ENCODE peak calls at places on chromosomes 1 and 21, in seven cellular contexts. One of them, this sample, is unnamed.

GRCh38 chr1:20586939-20587638 is 1.8 kb upstream of the CDA start:
- DNase-seq in GM12878: no peak
- DNase-seq in WTC11: no peak
- DNase-seq in stomach: no peak
- DNase-seq in astrocyte of the cerebellum: no peak
- DNase-seq in cardiac muscle cell: no peak
- DNase-seq in brain microvascular endothelial cell: no peak
- DNase-seq in this sample: no peak

GRCh38 chr1:204923209-204923608 is 52.5 kb downstream of the NFASC start:
- DNase-seq in GM12878: no peak
- DNase-seq in WTC11: peak; percentile 33
- DNase-seq in stomach: no peak
- DNase-seq in astrocyte of the cerebellum: no peak
- DNase-seq in cardiac muscle cell: no peak
- DNase-seq in brain microvascular endothelial cell: no peak
- DNase-seq in this sample: no peak

GRCh38 chr1:67679691-67680090 is 5.3 kb upstream of the GADD45A start:
- DNase-seq in GM12878: no peak
- DNase-seq in WTC11: no peak
- DNase-seq in stomach: no peak
- DNase-seq in astrocyte of the cerebellum: no peak
- DNase-seq in cardiac muscle cell: no peak
- DNase-seq in brain microvascular endothelial cell: peak; percentile 63
- DNase-seq in this sample: no peak

GRCh38 chr1:17195731-17196130 is 9.2 kb upstream of the PADI1 start:
- DNase-seq in GM12878: no peak
- DNase-seq in WTC11: no peak
- DNase-seq in stomach: no peak
- DNase-seq in astrocyte of the cerebellum: no peak
- DNase-seq in cardiac muscle cell: no peak
- DNase-seq in brain microvascular endothelial cell: no peak
- DNase-seq in this sample: no peak

GRCh38 chr1:150257624-150258274 is at the start of gene CA14:
- DNase-seq in GM12878: no peak
- DNase-seq in WTC11: peak; percentile 65
- DNase-seq in stomach: no peak
- DNase-seq in astrocyte of the cerebellum: no peak
- DNase-seq in cardiac muscle cell: no peak
- DNase-seq in brain microvascular endothelial cell: no peak
- DNase-seq in this sample: no peak

GRCh38 chr1:226686440-226687436 is 52.3 kb downstream of the ITPKB start:
- DNase-seq in GM12878: no peak
- DNase-seq in WTC11: no peak
- DNase-seq in stomach: no peak
- DNase-seq in astrocyte of the cerebellum: no peak
- DNase-seq in cardiac muscle cell: no peak
- DNase-seq in brain microvascular endothelial cell: no peak
- DNase-seq in this sample: no peak

GRCh38 chr1:158120254-158120653 is 60.4 kb upstream of the CD1D start:
- DNase-seq in GM12878: no peak
- DNase-seq in WTC11: no peak
- DNase-seq in stomach: no peak
- DNase-seq in astrocyte of the cerebellum: no peak
- DNase-seq in cardiac muscle cell: no peak
- DNase-seq in brain microvascular endothelial cell: no peak
- DNase-seq in this sample: no peak

GRCh38 chr1:176576670-176577069 is 113.7 kb downstream of the PAPPA2 start:
- DNase-seq in GM12878: no peak
- DNase-seq in WTC11: no peak
- DNase-seq in stomach: no peak
- DNase-seq in astrocyte of the cerebellum: no peak
- DNase-seq in cardiac muscle cell: no peak
- DNase-seq in brain microvascular endothelial cell: no peak
- DNase-seq in this sample: no peak

GRCh38 chr1:241391926-241392710 is 35.1 kb upstream of the RGS7 start:
- DNase-seq in GM12878: no peak
- DNase-seq in WTC11: no peak
- DNase-seq in stomach: no peak
- DNase-seq in astrocyte of the cerebellum: no peak
- DNase-seq in cardiac muscle cell: no peak
- DNase-seq in brain microvascular endothelial cell: no peak
- DNase-seq in this sample: no peak

GRCh38 chr1:4144349-4144971 is 244.4 kb upstream of the C1orf174 start:
- DNase-seq in GM12878: no peak
- DNase-seq in WTC11: no peak
- DNase-seq in stomach: no peak
- DNase-seq in astrocyte of the cerebellum: no peak
- DNase-seq in cardiac muscle cell: no peak
- DNase-seq in brain microvascular endothelial cell: no peak
- DNase-seq in this sample: no peak

GRCh38 chr1:205942631-205943159 is 561 bp downstream of the SLC26A9 start:
- DNase-seq in GM12878: no peak
- DNase-seq in WTC11: no peak
- DNase-seq in stomach: no peak
- DNase-seq in astrocyte of the cerebellum: no peak
- DNase-seq in cardiac muscle cell: no peak
- DNase-seq in brain microvascular endothelial cell: no peak
- DNase-seq in this sample: no peak

GRCh38 chr1:183622884-183623785 is 12.4 kb downstream of the ARPC5 start:
- DNase-seq in GM12878: no peak
- DNase-seq in WTC11: peak; percentile 58
- DNase-seq in stomach: peak; percentile 50
- DNase-seq in astrocyte of the cerebellum: peak; percentile 43
- DNase-seq in cardiac muscle cell: peak; percentile 70
- DNase-seq in brain microvascular endothelial cell: peak; percentile 61
- DNase-seq in this sample: no peak

GRCh38 chr21:23740463-23740862 is 1866.8 kb downstream of the MRPL39 start:
- DNase-seq in GM12878: no peak
- DNase-seq in WTC11: no peak
- DNase-seq in stomach: no peak
- DNase-seq in astrocyte of the cerebellum: no peak
- DNase-seq in cardiac muscle cell: no peak
- DNase-seq in brain microvascular endothelial cell: no peak
- DNase-seq in this sample: no peak

GRCh38 chr21:33940164-33940563 is 24.6 kb upstream of the ATP5PO start:
- DNase-seq in GM12878: no peak
- DNase-seq in WTC11: no peak
- DNase-seq in stomach: no peak
- DNase-seq in astrocyte of the cerebellum: no peak
- DNase-seq in cardiac muscle cell: peak; percentile 72
- DNase-seq in brain microvascular endothelial cell: peak; percentile 65
- DNase-seq in this sample: no peak

GRCh38 chr1:226417830-226418546 is 10.1 kb upstream of the PARP1 start:
- DNase-seq in GM12878: no peak
- DNase-seq in WTC11: no peak
- DNase-seq in stomach: no peak
- DNase-seq in astrocyte of the cerebellum: no peak
- DNase-seq in cardiac muscle cell: no peak
- DNase-seq in brain microvascular endothelial cell: no peak
- DNase-seq in this sample: no peak

GRCh38 chr1:161198206-161198876 is 513 bp downstream of the ADAMTS4 start:
- DNase-seq in GM12878: no peak
- DNase-seq in WTC11: peak; percentile 79
- DNase-seq in stomach: no peak
- DNase-seq in astrocyte of the cerebellum: no peak
- DNase-seq in cardiac muscle cell: peak; percentile 57
- DNase-seq in brain microvascular endothelial cell: no peak
- DNase-seq in this sample: no peak

GRCh38 chr1:217563179-217563578 is 67.7 kb downstream of the GPATCH2 start:
- DNase-seq in GM12878: no peak
- DNase-seq in WTC11: no peak
- DNase-seq in stomach: no peak
- DNase-seq in astrocyte of the cerebellum: no peak
- DNase-seq in cardiac muscle cell: no peak
- DNase-seq in brain microvascular endothelial cell: no peak
- DNase-seq in this sample: no peak

GRCh38 chr1:31815752-31816484 is at the start of gene SPOCD1:
- DNase-seq in GM12878: peak; percentile 31
- DNase-seq in WTC11: peak; percentile 99
- DNase-seq in stomach: peak; percentile 84
- DNase-seq in astrocyte of the cerebellum: no peak
- DNase-seq in cardiac muscle cell: peak; percentile 87
- DNase-seq in brain microvascular endothelial cell: peak; percentile 82
- DNase-seq in this sample: peak; percentile 86

GRCh38 chr21:22421416-22422190 is 1423.4 kb downstream of the NCAM2 start:
- DNase-seq in GM12878: no peak
- DNase-seq in WTC11: no peak
- DNase-seq in stomach: no peak
- DNase-seq in astrocyte of the cerebellum: no peak
- DNase-seq in cardiac muscle cell: no peak
- DNase-seq in brain microvascular endothelial cell: no peak
- DNase-seq in this sample: no peak

GRCh38 chr1:118785246-118785645 is 202.9 kb downstream of the TBX15 start:
- DNase-seq in GM12878: no peak
- DNase-seq in WTC11: no peak
- DNase-seq in stomach: no peak
- DNase-seq in astrocyte of the cerebellum: peak; percentile 18
- DNase-seq in cardiac muscle cell: peak; percentile 7
- DNase-seq in brain microvascular endothelial cell: peak; percentile 14
- DNase-seq in this sample: no peak

GRCh38 chr1:39876136-39876535 is 7.2 kb downstream of the TRIT1 start:
- DNase-seq in GM12878: no peak
- DNase-seq in WTC11: no peak
- DNase-seq in stomach: no peak
- DNase-seq in astrocyte of the cerebellum: no peak
- DNase-seq in cardiac muscle cell: no peak
- DNase-seq in brain microvascular endothelial cell: no peak
- DNase-seq in this sample: no peak

GRCh38 chr1:182962554-182963115 is 9.7 kb upstream of the SHCBP1L start:
- DNase-seq in GM12878: peak; percentile 62
- DNase-seq in WTC11: peak; percentile 69
- DNase-seq in stomach: peak; percentile 78
- DNase-seq in astrocyte of the cerebellum: peak; percentile 83
- DNase-seq in cardiac muscle cell: peak; percentile 92
- DNase-seq in brain microvascular endothelial cell: peak; percentile 83
- DNase-seq in this sample: no peak

GRCh38 chr1:52511439-52511838 is 41.5 kb downstream of the TUT4 start:
- DNase-seq in GM12878: no peak
- DNase-seq in WTC11: no peak
- DNase-seq in stomach: no peak
- DNase-seq in astrocyte of the cerebellum: no peak
- DNase-seq in cardiac muscle cell: no peak
- DNase-seq in brain microvascular endothelial cell: no peak
- DNase-seq in this sample: no peak

GRCh38 chr21:27464643-27465042 is 497.8 kb upstream of the ADAMTS5 start:
- DNase-seq in GM12878: no peak
- DNase-seq in WTC11: no peak
- DNase-seq in stomach: no peak
- DNase-seq in astrocyte of the cerebellum: no peak
- DNase-seq in cardiac muscle cell: no peak
- DNase-seq in brain microvascular endothelial cell: no peak
- DNase-seq in this sample: no peak

GRCh38 chr1:181190362-181191035 is 102.0 kb downstream of the IER5 start:
- DNase-seq in GM12878: no peak
- DNase-seq in WTC11: no peak
- DNase-seq in stomach: no peak
- DNase-seq in astrocyte of the cerebellum: no peak
- DNase-seq in cardiac muscle cell: no peak
- DNase-seq in brain microvascular endothelial cell: no peak
- DNase-seq in this sample: no peak

DNA sequence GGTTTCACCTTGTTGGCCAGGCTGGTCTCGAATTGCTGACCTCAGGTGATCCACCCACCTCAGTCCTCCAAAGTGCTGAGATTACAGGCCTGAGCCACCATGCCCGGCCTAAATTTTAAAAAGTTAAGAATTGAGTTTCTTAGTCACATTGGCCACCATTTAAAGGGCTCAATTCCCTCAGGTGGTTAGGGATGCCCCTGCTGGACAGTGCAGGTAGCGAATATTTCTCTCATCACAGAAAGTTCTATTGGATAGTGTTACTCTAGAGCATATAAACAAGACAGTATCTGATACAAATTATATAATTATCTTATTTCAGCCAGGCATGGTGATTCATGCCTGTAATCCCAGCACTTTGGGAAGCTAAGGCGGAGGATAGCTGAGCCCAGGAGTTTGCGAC is 320.2 kb downstream of the ZP4 start:
- DNase-seq in GM12878: no peak
- DNase-seq in WTC11: no peak
- DNase-seq in stomach: no peak
- DNase-seq in astrocyte of the cerebellum: no peak
- DNase-seq in cardiac muscle cell: no peak
- DNase-seq in brain microvascular endothelial cell: no peak
- DNase-seq in this sample: no peak
- TF ChIP-seq CTCF in GM12878: no peak
- TF ChIP-seq CTCF in WTC11: no peak
- TF ChIP-seq CTCF in stomach: no peak
- TF ChIP-seq CTCF in astrocyte of the cerebellum: no peak
- TF ChIP-seq CTCF in cardiac muscle cell: no peak
- TF ChIP-seq CTCF in brain microvascular endothelial cell: peak; percentile 18
- TF ChIP-seq CTCF in this sample: no peak

GRCh38 chr1:14415396-14415795 is 183.1 kb upstream of the KAZN start:
- DNase-seq in GM12878: no peak
- DNase-seq in WTC11: peak; percentile 77
- DNase-seq in stomach: no peak
- DNase-seq in astrocyte of the cerebellum: no peak
- DNase-seq in cardiac muscle cell: no peak
- DNase-seq in brain microvascular endothelial cell: no peak
- DNase-seq in this sample: no peak
- TF ChIP-seq CTCF in GM12878: no peak
- TF ChIP-seq CTCF in WTC11: peak; percentile 28
- TF ChIP-seq CTCF in stomach: no peak
- TF ChIP-seq CTCF in astrocyte of the cerebellum: peak; percentile 17
- TF ChIP-seq CTCF in cardiac muscle cell: no peak
- TF ChIP-seq CTCF in brain microvascular endothelial cell: no peak
- TF ChIP-seq CTCF in this sample: no peak

GRCh38 chr1:179197690-179198297 is 31.7 kb downstream of the ABL2 start:
- DNase-seq in GM12878: no peak
- DNase-seq in WTC11: no peak
- DNase-seq in stomach: no peak
- DNase-seq in astrocyte of the cerebellum: no peak
- DNase-seq in cardiac muscle cell: no peak
- DNase-seq in brain microvascular endothelial cell: no peak
- DNase-seq in this sample: no peak
- TF ChIP-seq CTCF in GM12878: no peak
- TF ChIP-seq CTCF in WTC11: no peak
- TF ChIP-seq CTCF in stomach: no peak
- TF ChIP-seq CTCF in astrocyte of the cerebellum: no peak
- TF ChIP-seq CTCF in cardiac muscle cell: no peak
- TF ChIP-seq CTCF in brain microvascular endothelial cell: no peak
- TF ChIP-seq CTCF in this sample: no peak

DNA sequence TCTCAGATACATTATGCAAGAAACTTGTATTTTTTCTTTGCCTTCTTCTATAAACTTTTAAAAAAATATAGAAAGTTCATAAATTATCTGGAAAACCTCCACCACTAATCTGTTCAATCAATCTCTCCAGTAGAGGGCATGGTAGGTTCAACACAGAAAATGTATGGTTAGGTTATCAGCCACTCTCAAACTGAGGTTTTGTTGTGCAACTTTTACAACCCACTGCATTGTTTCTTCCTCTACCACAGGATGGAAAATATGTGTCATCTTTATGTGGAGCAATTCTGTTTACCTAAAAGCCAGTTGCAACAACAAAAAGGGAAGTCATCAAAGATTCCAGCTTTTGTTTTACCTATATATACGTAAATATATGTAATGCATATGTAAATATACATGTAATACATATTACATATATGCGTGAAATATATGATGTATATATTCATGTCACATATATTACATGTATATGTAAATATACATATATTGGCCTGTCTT is 3.0 kb upstream of the RGS2 start:
- DNase-seq in GM12878: no peak
- DNase-seq in WTC11: no peak
- DNase-seq in stomach: no peak
- DNase-seq in astrocyte of the cerebellum: peak; percentile 88
- DNase-seq in cardiac muscle cell: peak; percentile 96
- DNase-seq in brain microvascular endothelial cell: peak; percentile 87
- DNase-seq in this sample: no peak
- TF ChIP-seq CTCF in GM12878: peak; percentile 70
- TF ChIP-seq CTCF in WTC11: peak; percentile 44
- TF ChIP-seq CTCF in stomach: peak; percentile 40
- TF ChIP-seq CTCF in astrocyte of the cerebellum: peak; percentile 57
- TF ChIP-seq CTCF in cardiac muscle cell: peak; percentile 59
- TF ChIP-seq CTCF in brain microvascular endothelial cell: peak; percentile 58
- TF ChIP-seq CTCF in this sample: peak; percentile 52

This sample was measured in ascending aorta.